ENCODE peak calls at places on chromosome 17, in four cellular contexts. N is HepG2, H is H1, A is GM12878. L is an unnamed sample.

GRCh38 chr17:75875940-75876189 is 2.5 kb downstream of the TRIM47 start:
- DNase-seq in N (no peak), H (no peak), A (no peak), L (peak; percentile 64)

GRCh38 chr17:51119415-51120356 is 982 bp downstream of the SPAG9 start:
- DNase-seq in N (peak; percentile 65), H (no peak), A (no peak), L (peak; percentile 24)

GRCh38 chr17:27551701-27552466 is 79.1 kb upstream of the LGALS9 start:
- DNase-seq in N (peak; percentile 88), H (no peak), A (no peak), L (no peak)

GRCh38 chr17:17902877-17903276 is 66.1 kb upstream of the SREBF1 start:
- DNase-seq in N (no peak), H (no peak), A (no peak), L (no peak)

GRCh38 chr17:45284176-45285140 is 22.6 kb upstream of the SPATA32 start:
- DNase-seq in N (no peak), H (no peak), A (no peak), L (no peak)

GRCh38 chr17:59754547-59754946 is 47.1 kb downstream of the VMP1 start:
- DNase-seq in N (peak; percentile 95), H (no peak), A (no peak), L (no peak)

GRCh38 chr17:12180644-12181261 is 160.1 kb downstream of the MAP2K4 start:
- DNase-seq in N (peak; percentile 47), H (no peak), A (peak; percentile 0), L (peak; percentile 39)

GRCh38 chr17:62626719-62627218 is 701 bp upstream of the MRC2 start:
- DNase-seq in N (peak; percentile 31), H (no peak), A (no peak), L (peak; percentile 88)

GRCh38 chr17:21394265-21394664 is 18.1 kb downstream of the KCNJ12 start:
- DNase-seq in N (no peak), H (no peak), A (no peak), L (no peak)

GRCh38 chr17:17108681-17109049 is 66.4 kb downstream of the MPRIP start:
- DNase-seq in N (no peak), H (no peak), A (no peak), L (peak; percentile 36)

GRCh38 chr17:20299013-20299412 is 168.3 kb downstream of the LGALS9B start:
- DNase-seq in N (no peak), H (no peak), A (no peak), L (no peak)

GRCh38 chr17:74280093-74280513 is 6.1 kb downstream of the DNAI2 start:
- DNase-seq in N (no peak), H (no peak), A (no peak), L (no peak)

GRCh38 chr17:65249774-65250173 is 112.6 kb downstream of the RGS9 start:
- DNase-seq in N (no peak), H (no peak), A (no peak), L (no peak)

GRCh38 chr17:80845121-80845862 is 146.3 kb upstream of the CHMP6 start:
- DNase-seq in N (no peak), H (no peak), A (no peak), L (no peak)

GRCh38 chr17:74748279-74748528 is 224 bp upstream of the NHERF1 start:
- DNase-seq in N (no peak), H (peak; percentile 64), A (no peak), L (no peak)

GRCh38 chr17:72715906-72716572 is 376.4 kb downstream of the SLC39A11 start:
- DNase-seq in N (peak; percentile 94), H (no peak), A (no peak), L (no peak)

GRCh38 chr17:8611135-8611534 is 19.4 kb downstream of the MYH10 start:
- DNase-seq in N (no peak), H (no peak), A (no peak), L (no peak)

GRCh38 chr17:49375544-49375943 is 13.5 kb upstream of the ZNF652 start:
- DNase-seq in N (no peak), H (no peak), A (no peak), L (no peak)

GRCh38 chr17:71830916-71831315 is 289.9 kb upstream of the SOX9 start:
- DNase-seq in N (no peak), H (peak; percentile 25), A (no peak), L (no peak)

GRCh38 chr17:67274466-67274865 is 29.5 kb upstream of the HELZ start:
- DNase-seq in N (no peak), H (no peak), A (no peak), L (no peak)

GRCh38 chr17:67276075-67276474 is 31.1 kb upstream of the HELZ start:
- DNase-seq in N (peak; percentile 51), H (peak; percentile 39), A (no peak), L (no peak)

GRCh38 chr17:67273900-67274299 is 28.9 kb upstream of the HELZ start:
- DNase-seq in N (no peak), H (no peak), A (no peak), L (no peak)

GRCh38 chr17:67270411-67270810 is 25.4 kb upstream of the HELZ start:
- DNase-seq in N (no peak), H (no peak), A (no peak), L (no peak)

GRCh38 chr17:67272312-67273050 is 27.5 kb upstream of the HELZ start:
- DNase-seq in N (peak; percentile 47), H (no peak), A (no peak), L (no peak)
- H2AFZ ChIP-seq in N (peak overlapping the region; percentile 84), H (peak overlapping the region; percentile 95), A (no peak overlapping the region), L (no peak overlapping the region)

GRCh38 chr17:66308856-66309255 is 6.4 kb downstream of the PRKCA start:
- DNase-seq in N (no peak), H (no peak), A (no peak), L (no peak)

GRCh38 chr17:66304304-66305174 is 2.1 kb downstream of the PRKCA start:
- DNase-seq in N (peak; percentile 49), H (peak; percentile 61), A (no peak), L (peak; percentile 63)

GRCh38 chr17:66307257-66307656 is 4.8 kb downstream of the PRKCA start:
- DNase-seq in N (no peak), H (no peak), A (no peak), L (no peak)

GRCh38 chr17:66309793-66310192 is 7.4 kb downstream of the PRKCA start:
- DNase-seq in N (no peak), H (no peak), A (no peak), L (no peak)

GRCh38 chr17:66306413-66306812 is 4.0 kb downstream of the PRKCA start:
- DNase-seq in N (no peak), H (no peak), A (no peak), L (no peak)
- TF ChIP-seq TCF12 in N (no peak), H (no peak), A (no peak), L (peak; percentile 12)

GRCh38 chr17:4690745-4691144 is 13.2 kb downstream of the PELP1 start:
- DNase-seq in N (no peak), H (no peak), A (no peak), L (no peak)
- H2AFZ ChIP-seq in N (no peak overlapping the region), H (no peak overlapping the region), A (no peak overlapping the region), L (no peak overlapping the region)

GRCh38 chr17:16046966-16047365 is 47.3 kb downstream of the TTC19 start:
- DNase-seq in N (no peak), H (no peak), A (no peak), L (no peak)

GRCh38 chr17:16048797-16049449 is 49.3 kb downstream of the TTC19 start:
- DNase-seq in N (no peak), H (no peak), A (no peak), L (no peak)

GRCh38 chr17:16050844-16051243 is 51.2 kb downstream of the TTC19 start:
- DNase-seq in N (no peak), H (no peak), A (no peak), L (no peak)

DNA sequence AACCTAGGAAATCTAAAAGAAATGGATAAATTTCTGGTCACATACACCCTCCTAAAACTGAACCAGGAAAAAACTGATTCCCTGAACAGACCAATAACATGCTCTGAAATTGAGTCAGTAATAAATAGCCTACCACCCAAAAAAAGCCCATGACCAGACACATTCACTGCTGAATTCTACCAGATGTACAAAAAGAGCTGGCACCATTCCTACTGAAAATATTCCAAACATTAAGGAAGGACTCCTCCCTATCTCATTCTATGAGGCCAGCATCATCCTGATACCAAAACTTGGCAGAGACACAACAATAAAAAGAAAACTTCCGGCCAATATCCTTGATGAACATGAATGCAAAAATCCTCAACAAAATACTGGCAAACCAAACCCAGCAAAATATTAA is 52.9 kb downstream of the TTC19 start:
- DNase-seq in N (no peak), H (no peak), A (no peak), L (no peak)
- TF ChIP-seq TCF12 in N (no peak), H (no peak), A (no peak), L (no peak)

DNA sequence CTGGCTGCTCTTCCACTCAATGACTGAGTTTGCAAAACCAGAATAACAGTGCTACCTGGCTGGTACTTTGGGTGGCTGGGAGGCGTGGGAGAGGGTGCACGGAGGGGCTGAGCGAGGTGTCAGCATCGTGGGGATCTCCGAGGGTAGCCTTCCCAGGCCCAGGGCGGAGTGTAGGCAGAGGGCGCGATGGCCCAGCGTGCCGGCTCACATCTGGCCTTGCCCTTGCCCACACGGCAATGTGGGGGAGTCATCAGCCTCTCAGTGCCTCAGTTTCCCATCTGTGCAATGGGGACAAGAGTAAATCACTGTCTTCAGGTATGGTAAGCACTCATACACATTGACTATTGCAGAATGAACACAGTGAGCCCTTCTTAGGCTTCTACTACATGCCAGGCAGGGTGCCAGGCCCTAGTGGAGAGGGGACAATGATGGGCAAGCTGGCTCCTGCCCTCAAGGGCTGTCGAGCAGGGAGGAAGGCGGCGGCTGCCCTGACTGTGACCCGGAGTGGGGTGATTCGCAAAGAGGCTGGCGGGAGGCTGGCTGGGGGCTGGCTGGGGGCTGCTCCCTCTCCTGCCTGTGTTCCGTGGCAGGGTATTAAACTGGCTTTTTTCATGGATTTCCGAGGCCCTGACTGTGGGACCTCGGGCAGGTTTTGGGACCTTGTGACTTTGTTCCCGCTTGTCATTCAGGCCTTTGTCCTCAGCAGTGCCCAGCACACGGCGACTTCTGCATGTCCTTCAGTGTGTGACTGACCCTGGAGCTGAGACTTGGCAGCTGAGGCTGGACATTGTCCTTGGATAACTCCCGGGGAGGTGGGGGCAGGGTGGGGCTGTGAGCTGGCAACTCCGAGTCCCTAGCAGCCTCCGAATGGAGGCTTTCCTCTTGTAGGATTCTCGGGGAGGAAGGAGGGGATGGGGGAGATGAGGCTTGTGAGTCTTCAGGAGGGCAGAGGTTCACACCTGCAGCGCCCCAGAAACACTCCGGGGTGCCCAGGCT is 243.1 kb downstream of the SEC14L1 start:
- DNase-seq in N (no peak), H (no peak), A (no peak), L (no peak)
- H2AFZ ChIP-seq in N (no peak overlapping the region), H (no peak overlapping the region), A (no peak overlapping the region), L (no peak overlapping the region)

GRCh38 chr17:40024901-40025300 is 9.7 kb downstream of the CSF3 start:
- DNase-seq in N (no peak), H (no peak), A (no peak), L (no peak)
- TF ChIP-seq TCF12 in N (no peak), H (no peak), A (no peak), L (no peak)

GRCh38 chr17:14792751-14793150 is 472.4 kb downstream of the PMP22 start:
- DNase-seq in N (no peak), H (no peak), A (no peak), L (no peak)
- H2AFZ ChIP-seq in N (no peak overlapping the region), H (no peak overlapping the region), A (no peak overlapping the region), L (no peak overlapping the region)

GRCh38 chr17:33785281-33785680 is 469.8 kb upstream of the CCL2 start:
- DNase-seq in N (no peak), H (no peak), A (no peak), L (no peak)

DNA sequence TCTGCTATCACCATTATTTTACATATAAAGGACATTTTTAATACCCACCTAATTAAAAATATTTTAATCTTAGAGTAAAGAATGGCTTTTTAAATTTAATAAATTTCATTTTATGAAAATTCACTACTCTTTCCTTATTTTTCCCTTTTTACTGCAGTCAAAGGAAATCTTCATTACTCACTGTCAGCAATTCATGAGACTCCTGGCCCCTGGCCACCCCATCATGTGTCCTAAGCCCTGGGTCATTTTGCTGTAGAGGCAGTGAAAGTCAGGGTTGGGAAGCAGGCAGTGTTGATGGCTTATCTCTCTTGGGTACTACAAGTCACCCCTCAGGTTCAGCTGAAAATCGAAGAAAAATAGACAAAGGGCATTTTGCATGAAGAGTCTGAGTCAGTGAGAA is 468.6 kb upstream of the CCL2 start:
- DNase-seq in N (no peak), H (no peak), A (no peak), L (no peak)
- TF ChIP-seq TCF12 in N (no peak), H (no peak), A (no peak), L (no peak)

L was measured in SK-N-SH.